ENCODE peak calls at places on chromosomes 5 and 9, in four cellular contexts. J, W, B and V are unnamed samples.

GRCh38 chr5:151569132-151570046 is 21.7 kb downstream of the FAT2 start:
- DNase-seq in J (no peak), W (peak; percentile 37), B (peak; percentile 94), V (no peak)

GRCh38 chr5:113678924-113679575 is 165.6 kb downstream of the YTHDC2 start:
- DNase-seq in J (peak; percentile 48), W (peak; percentile 64), B (peak; percentile 10), V (peak; percentile 70)

GRCh38 chr5:122091942-122092600 is 14.0 kb upstream of the LOX start:
- DNase-seq in J (peak; percentile 70), W (peak; percentile 73), B (peak; percentile 35), V (peak; percentile 69)

GRCh38 chr5:178991190-178992145 is 3.7 kb downstream of the GRM6 start:
- DNase-seq in J (no peak), W (no peak), B (no peak), V (no peak)

GRCh38 chr5:53334431-53334941 is 145.9 kb upstream of the FST start:
- DNase-seq in J (peak; percentile 88), W (peak; percentile 86), B (no peak), V (no peak)

GRCh38 chr9:16421534-16421933 is 448.9 kb downstream of the BNC2 start:
- DNase-seq in J (peak; percentile 85), W (peak; percentile 46), B (no peak), V (peak; percentile 86)

GRCh38 chr9:135951889-135952663 is 9.1 kb downstream of the UBAC1 start:
- DNase-seq in J (peak; percentile 95), W (no peak), B (peak; percentile 93), V (no peak)

GRCh38 chr9:107750741-107751521 is 261.4 kb upstream of the KLF4 start:
- DNase-seq in J (peak; percentile 99), W (peak; percentile 99), B (peak; percentile 82), V (peak; percentile 6)

GRCh38 chr9:82488702-82489578 is 500.4 kb downstream of the SPATA31D1 start:
- DNase-seq in J (peak; percentile 89), W (peak; percentile 83), B (peak; percentile 59), V (peak; percentile 34)

GRCh38 chr5:143968071-143968878 is 156.3 kb downstream of the HMHB1 start:
- DNase-seq in J (peak; percentile 78), W (peak; percentile 79), B (peak; percentile 37), V (peak; percentile 62)

GRCh38 chr9:128459011-128459410 is 3.2 kb downstream of the ODF2 start:
- DNase-seq in J (no peak), W (no peak), B (no peak), V (no peak)

GRCh38 chr5:9376363-9377117 is 169.3 kb downstream of the SEMA5A start:
- DNase-seq in J (peak; percentile 35), W (peak; percentile 69), B (no peak), V (no peak)

GRCh38 chr9:14692536-14692917 is 705 bp downstream of the ZDHHC21 start:
- DNase-seq in J (no peak), W (no peak), B (peak; percentile 9), V (peak; percentile 49)

GRCh38 chr5:1246711-1247431 is 21.7 kb downstream of the SLC6A18 start:
- DNase-seq in J (peak; percentile 16), W (peak; percentile 29), B (peak; percentile 62), V (peak; percentile 61)

GRCh38 chr9:20395671-20396070 is 226.6 kb downstream of the MLLT3 start:
- DNase-seq in J (no peak), W (no peak), B (no peak), V (no peak)